ENCODE peak calls at places on chromosome 13, in five cellular contexts. H is sigmoid colon; K is effector memory CD4-positive, alpha-beta T cell; Y is IMR-90; M is upper lobe of left lung. R is an unnamed sample. For H3K4me1, the result is how much of the 10 kb centered on the place peaks cover.

GRCh38 chr13:65965496-65965895 is 1264.6 kb downstream of the PCDH9 start:
- DNase-seq in M (no peak), K (no peak), H (no peak), Y (peak), R (no peak)

GRCh38 chr13:99196466-99197256 is 4.0 kb upstream of the UBAC2 start:
- DNase-seq in K (no peak), H (no peak), M (no peak), Y (no peak), R (no peak)

GRCh38 chr13:97319088-97319487 is 97.0 kb downstream of the MBNL2 start:
- DNase-seq in M (no peak), K (no peak), Y (peak), H (no peak), R (no peak)

GRCh38 chr13:45055198-45055901 is 65.0 kb upstream of the GTF2F2 start:
- DNase-seq in K (no peak), H (peak), Y (peak), M (no peak), R (no peak)

GRCh38 chr13:45607931-45608330 is 7.6 kb downstream of the ERICH6B start:
- DNase-seq in K (no peak), M (no peak), Y (no peak), H (no peak), R (no peak)

GRCh38 chr13:44331446-44331845 is 42.2 kb upstream of the SERP2 start:
- DNase-seq in K (no peak), Y (no peak), H (no peak), M (no peak), R (no peak)

GRCh38 chr13:61286148-61286745 is 129.4 kb downstream of the PCDH20 start:
- DNase-seq in H (no peak), Y (no peak), M (no peak), K (no peak), R (no peak)

GRCh38 chr13:99981115-99982020 is at the start of gene ZIC2:
- DNase-seq in H (no peak), Y (no peak), K (no peak), M (peak), R (peak)

GRCh38 chr13:40974460-40975407 is 44.4 kb downstream of the ELF1 start:
- DNase-seq in M (no peak), Y (peak), K (no peak), H (no peak), R (no peak)

GRCh38 chr13:33677215-33677614 is 140.7 kb upstream of the RFC3 start:
- DNase-seq in Y (no peak), H (no peak), K (no peak), M (no peak), R (no peak)

GRCh38 chr13:45178349-45179142 is 22.3 kb downstream of the KCTD4 start:
- DNase-seq in M (no peak), H (no peak), Y (peak), K (no peak), R (no peak)

GRCh38 chr13:98267080-98267912 is 90.2 kb upstream of the RNF113B start:
- DNase-seq in H (no peak), Y (peak), K (no peak), M (peak), R (no peak)

GRCh38 chr13:74891610-74892009 is 590.4 kb downstream of the TBC1D4 start:
- DNase-seq in K (no peak), H (no peak), M (no peak), Y (peak), R (no peak)
- H3K4me3 ChIP-seq in K (no peak), H (no peak), M (no peak), Y (no peak), R (no peak)

DNA sequence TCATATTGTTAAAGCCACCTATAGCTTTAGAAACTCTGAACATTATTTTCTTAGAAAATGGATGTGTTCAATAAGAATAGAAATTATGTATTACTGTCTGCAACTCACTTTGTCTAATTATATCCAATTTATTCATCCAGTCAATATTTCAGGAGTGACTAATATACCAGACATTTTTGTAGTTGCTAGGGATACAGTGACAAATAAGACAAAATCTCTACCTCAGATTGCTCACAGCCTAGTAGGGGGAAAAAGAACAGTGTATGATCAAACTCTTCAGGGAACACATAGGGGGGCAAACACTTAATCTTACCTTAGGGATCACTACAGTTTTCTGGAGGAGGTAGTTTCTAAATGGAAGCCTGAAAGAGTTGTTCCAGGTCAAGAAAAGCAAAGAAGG is 8.6 kb downstream of the BRCA2 start:
- DNase-seq in H (no peak), Y (peak), K (no peak), M (no peak), R (no peak)
- H3K27ac ChIP-seq in H (no peak), Y (no peak), K (no peak), M (no peak), R (no peak)

GRCh38 chr13:113843864-113844556 is 19.9 kb downstream of the GAS6 start:
- DNase-seq in H (no peak), Y (no peak), K (no peak), M (peak), R (peak)
- H3K4me1 ChIP-seq in H (under half), Y (under half), K (under half), M (under half), R (under half)

GRCh38 chr13:35892837-35893814 is 238.1 kb downstream of the DCLK1 start:
- DNase-seq in Y (no peak), H (no peak), M (no peak), K (no peak), R (no peak)

GRCh38 chr13:35888327-35888940 is 242.7 kb downstream of the DCLK1 start:
- DNase-seq in H (no peak), M (no peak), K (no peak), Y (peak), R (no peak)

GRCh38 chr13:35891973-35892441 is 239.2 kb downstream of the DCLK1 start:
- DNase-seq in M (no peak), K (no peak), H (no peak), Y (peak), R (no peak)

GRCh38 chr13:35889560-35889959 is 241.6 kb downstream of the DCLK1 start:
- DNase-seq in K (no peak), Y (no peak), H (no peak), M (no peak), R (no peak)

GRCh38 chr13:35891486-35891885 is 239.7 kb downstream of the DCLK1 start:
- DNase-seq in H (no peak), Y (peak), M (no peak), K (no peak), R (no peak)
- H3K4me3 ChIP-seq in H (no peak), Y (no peak), M (no peak), K (no peak), R (no peak)